ENCODE peak calls at places on chromosome 22, in six cellular contexts. G is HCT116, H is neural progenitor cell, X is MM.1S, W is GM23338, L is SK-N-SH. P is an unnamed sample.

GRCh38 chr22:33576205-33576604 is 344.1 kb downstream of the LARGE1 start:
- DNase-seq in G (no peak), X (no peak), L (no peak), W (no peak), H (no peak), P (no peak)

GRCh38 chr22:19723990-19724827 is 870 bp downstream of the GP1BB start:
- DNase-seq in X (no peak), G (no peak), L (no peak), H (peak), W (peak), P (peak)

GRCh38 chr22:41280065-41280464 is 5.9 kb downstream of the RANGAP1 start:
- DNase-seq in H (no peak), L (no peak), X (no peak), G (no peak), W (no peak), P (no peak)

GRCh38 chr22:46800102-46800857 is 37.8 kb downstream of the TBC1D22A start:
- DNase-seq in W (no peak), X (no peak), H (no peak), G (no peak), L (no peak), P (no peak)

GRCh38 chr22:46833228-46833627 is 70.8 kb downstream of the TBC1D22A start:
- DNase-seq in H (peak), L (no peak), W (peak), G (peak), X (no peak), P (peak)

GRCh38 chr22:42978453-42979103 is 36.4 kb downstream of the PACSIN2 start:
- DNase-seq in H (peak), X (no peak), G (no peak), W (no peak), L (no peak), P (no peak)

GRCh38 chr22:22341736-22342135 is 97.2 kb downstream of the VPREB1 start:
- DNase-seq in X (no peak), G (no peak), H (no peak), L (no peak), W (no peak), P (no peak)

GRCh38 chr22:39027717-39028116 is 6.8 kb downstream of the APOBEC3D start:
- DNase-seq in W (no peak), G (no peak), X (no peak), H (no peak), L (no peak), P (no peak)

GRCh38 chr22:24208012-24208749 is 26.9 kb downstream of the SUSD2 start:
- DNase-seq in L (peak), G (peak), H (no peak), X (no peak), W (no peak), P (peak)

GRCh38 chr22:20000246-20001081 is 16.2 kb downstream of the ARVCF start:
- DNase-seq in X (no peak), W (peak), L (peak), G (no peak), H (no peak), P (no peak)

GRCh38 chr22:42080287-42080686 is 787 bp downstream of the SMDT1 start:
- DNase-seq in L (peak), W (peak), X (peak), G (no peak), H (peak), P (peak)

GRCh38 chr22:46446799-46447198 is 90.6 kb downstream of the CELSR1 start:
- DNase-seq in H (no peak), X (no peak), L (no peak), W (no peak), G (no peak), P (no peak)

GRCh38 chr22:25057013-25057881 is 104.7 kb downstream of the KIAA1671 start:
- DNase-seq in L (peak), H (peak), W (peak), G (peak), X (peak), P (peak)

GRCh38 chr22:45884201-45885067 is 92.5 kb downstream of the WNT7B start:
- DNase-seq in G (no peak), W (no peak), X (no peak), L (peak), H (no peak), P (no peak)

GRCh38 chr22:48091656-48092223 is 1329.3 kb downstream of the TBC1D22A start:
- DNase-seq in H (no peak), X (no peak), G (no peak), L (no peak), W (no peak), P (no peak)

GRCh38 chr22:27686534-27686933 is 115.0 kb downstream of the MN1 start:
- DNase-seq in X (no peak), W (no peak), G (peak), L (no peak), H (no peak), P (peak)

GRCh38 chr22:23036684-23037428 is 33.5 kb upstream of the GNAZ start:
- DNase-seq in X (no peak), L (peak), H (no peak), G (no peak), W (no peak), P (peak)

GRCh38 chr22:37659897-37660708 is 1.6 kb downstream of the PDXP start:
- DNase-seq in G (no peak), X (no peak), L (no peak), W (no peak), H (no peak), P (no peak)

GRCh38 chr22:35638408-35638807 is 9.8 kb upstream of the APOL6 start:
- DNase-seq in L (peak), X (no peak), G (no peak), W (no peak), H (peak), P (peak)

GRCh38 chr22:45688606-45689080 is 17.0 kb downstream of the ATXN10 start:
- DNase-seq in H (no peak), X (no peak), L (peak), G (peak), W (no peak), P (peak)

GRCh38 chr22:41848468-41848867 is 15.6 kb downstream of the SREBF2 start:
- DNase-seq in X (no peak), L (no peak), H (no peak), G (no peak), W (peak), P (peak)

GRCh38 chr22:20606041-20606783 is 98.8 kb downstream of the MED15 start:
- DNase-seq in H (peak), G (peak), L (peak), X (peak), W (peak), P (peak)

GRCh38 chr22:30004101-30004500 is 76.2 kb upstream of the HORMAD2 start:
- DNase-seq in W (no peak), X (no peak), G (no peak), L (no peak), H (no peak), P (no peak)

GRCh38 chr22:25774575-25775026 is 32.6 kb downstream of the MYO18B start:
- DNase-seq in G (no peak), W (peak), H (peak), X (no peak), L (peak), P (no peak)

GRCh38 chr22:41256898-41257260 is 16.1 kb upstream of the CHADL start:
- DNase-seq in H (peak), W (peak), X (no peak), G (no peak), L (no peak), P (no peak)

DNA sequence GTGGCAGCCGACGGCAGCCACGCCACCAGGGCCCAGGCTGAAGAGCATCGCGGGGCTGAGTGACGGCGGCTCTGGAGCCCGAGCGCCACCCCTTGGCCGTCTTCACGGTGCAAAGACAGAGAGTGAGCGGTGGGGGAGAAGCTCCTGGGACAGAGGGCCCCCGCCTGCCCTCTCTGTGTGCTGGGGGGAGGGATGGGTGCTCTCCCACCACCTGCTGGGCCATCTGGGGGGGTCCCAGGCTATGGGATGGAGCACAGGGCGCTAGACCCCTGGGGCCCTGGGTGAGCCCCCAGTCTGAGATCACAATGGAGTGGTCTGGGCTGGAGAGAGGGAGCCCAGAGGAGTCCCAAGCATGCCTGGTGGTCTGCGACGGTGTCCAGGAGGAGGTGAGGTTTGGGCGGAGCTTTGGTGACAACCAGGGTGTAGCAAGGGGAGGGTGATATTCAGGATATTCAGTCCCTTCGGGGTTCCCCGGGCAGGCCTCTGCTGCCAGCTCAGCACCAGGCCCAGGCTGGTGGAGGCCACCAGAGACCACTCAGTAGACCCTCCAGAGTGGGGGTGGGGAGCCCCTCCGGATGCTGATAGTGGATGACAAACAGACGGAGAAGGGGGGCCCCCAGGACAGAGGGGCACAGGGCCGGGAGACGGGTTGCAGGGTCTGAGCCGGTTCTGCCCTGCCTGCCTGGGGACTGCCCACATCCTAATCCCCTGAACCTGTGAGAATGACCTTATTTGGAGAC is 78.1 kb upstream of the PRR5 start:
- DNase-seq in H (peak), G (no peak), W (peak), L (no peak), X (peak), P (peak)
- H3K4me3 ChIP-seq in H (no peak), G (no peak), W (no peak), L (no peak), X (no peak), P (no peak)

GRCh38 chr22:49365191-49365837 is 462.4 kb downstream of the BRD1 start:
- DNase-seq in X (no peak), G (no peak), W (no peak), L (no peak), H (no peak), P (no peak)
- TF ChIP-seq EZH2phosphoT487 in X (no peak), G (no peak), W (no peak), L (no peak), H (no peak), P (no peak)

GRCh38 chr22:40036591-40037225 is 42.0 kb downstream of the FAM83F start:
- DNase-seq in X (peak), W (peak), H (peak), G (peak), L (peak), P (peak)

GRCh38 chr22:40036126-40036525 is 41.4 kb downstream of the FAM83F start:
- DNase-seq in W (no peak), L (no peak), G (no peak), H (no peak), X (no peak), P (no peak)

GRCh38 chr22:40031766-40032470 is 37.2 kb downstream of the FAM83F start:
- DNase-seq in W (no peak), H (no peak), X (no peak), L (no peak), G (no peak), P (no peak)

GRCh38 chr22:40035351-40035750 is 40.6 kb downstream of the FAM83F start:
- DNase-seq in L (no peak), W (no peak), G (no peak), X (no peak), H (no peak), P (no peak)

DNA sequence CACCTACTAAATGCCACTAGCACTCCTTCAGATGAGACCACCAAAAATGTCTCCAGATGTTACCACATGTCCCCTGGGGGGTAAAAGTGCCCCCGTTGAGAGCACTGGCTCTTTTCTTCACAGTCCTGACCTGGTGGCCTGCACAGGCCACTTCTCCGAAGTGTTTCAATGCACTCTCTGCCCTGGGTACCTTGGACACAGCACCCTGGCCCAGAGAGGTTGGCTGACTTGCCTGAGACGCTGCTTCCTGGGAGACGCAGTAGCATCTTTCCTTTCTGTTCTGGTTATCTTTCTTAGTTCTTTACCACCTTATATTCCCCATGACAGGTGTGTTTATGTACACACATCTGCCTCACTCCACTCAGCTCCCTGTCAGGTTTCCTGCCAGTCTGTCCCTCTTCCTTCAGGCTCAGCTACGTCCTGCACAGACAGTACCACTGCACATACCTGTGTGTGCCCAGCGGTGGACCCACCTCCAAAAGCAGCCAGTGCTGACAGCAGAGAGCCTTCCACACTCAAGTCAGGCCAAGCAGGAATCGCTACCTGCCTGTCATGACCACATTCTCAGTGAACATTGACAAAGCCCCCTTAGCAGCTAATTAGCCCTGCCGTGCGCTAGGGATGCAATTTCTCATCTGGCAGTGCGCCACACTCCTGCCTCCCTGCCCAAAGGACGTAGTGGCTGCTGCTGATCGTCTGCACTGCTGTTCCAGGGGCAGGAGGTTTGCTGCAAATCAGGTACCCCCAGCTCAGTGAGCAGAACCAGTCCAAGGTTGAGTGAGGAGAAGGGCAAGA is 39.0 kb downstream of the FAM83F start:
- DNase-seq in H (no peak), X (no peak), G (no peak), L (no peak), W (no peak), P (no peak)
- H3K4me2 ChIP-seq in H (no peak), X (no peak), G (no peak), L (no peak), W (no peak), P (no peak)

DNA sequence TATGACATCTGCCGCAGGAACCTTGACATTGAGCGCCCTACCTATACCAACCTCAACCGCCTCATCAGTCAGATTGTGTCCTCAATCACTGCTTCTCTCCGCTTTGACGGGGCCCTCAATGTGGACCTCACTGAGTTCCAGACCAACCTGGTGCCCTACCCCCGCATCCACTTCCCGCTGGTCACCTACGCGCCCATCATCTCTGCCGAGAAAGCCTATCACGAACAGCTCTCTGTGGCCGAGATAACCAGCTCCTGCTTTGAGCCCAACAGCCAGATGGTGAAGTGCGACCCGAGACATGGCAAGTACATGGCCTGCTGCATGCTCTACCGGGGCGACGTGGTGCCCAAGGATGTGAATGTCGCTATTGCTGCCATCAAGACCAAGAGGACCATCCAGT is 16.0 kb downstream of the TUBA8 start:
- DNase-seq in L (no peak), X (no peak), W (no peak), G (no peak), H (no peak), P (no peak)
- H3K4me3 ChIP-seq in L (no peak), X (no peak), W (no peak), G (no peak), H (no peak), P (no peak)

DNA sequence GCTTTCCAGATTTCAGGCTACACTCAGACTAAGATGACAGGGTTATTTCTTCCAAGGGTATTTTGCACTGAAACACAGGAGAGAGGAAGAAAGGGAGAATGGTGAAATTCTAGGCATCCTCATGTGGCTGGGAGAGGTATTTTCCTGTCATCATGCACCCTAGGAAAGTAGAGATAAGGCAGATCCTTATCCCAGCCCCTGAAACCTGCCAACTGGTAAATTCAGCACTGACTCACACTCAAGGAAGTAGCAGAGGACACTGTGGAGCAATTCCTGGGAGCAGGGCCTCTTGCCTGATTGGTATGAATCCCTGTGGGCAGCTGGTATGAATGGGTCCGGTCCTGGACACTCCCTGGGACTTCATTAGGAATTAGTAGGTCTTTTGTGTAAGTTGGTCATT is 37.6 kb upstream of the SLC5A1 start:
- DNase-seq in L (no peak), G (no peak), X (no peak), W (no peak), H (no peak), P (peak)
- TF ChIP-seq EZH2phosphoT487 in L (no peak), G (no peak), X (no peak), W (no peak), H (no peak), P (no peak)

GRCh38 chr22:50473855-50474671 is 772 bp downstream of the SBF1 start:
- DNase-seq in X (no peak), W (peak), G (no peak), L (peak), H (peak), P (peak)
- H3K4me2 ChIP-seq in X (peak), W (peak), G (peak), L (peak), H (peak), P (peak)